ENCODE peak calls at places on chromosomes 2 and 18, in six cellular contexts. D is Right ventricle myocardium inferior, R is iris pigment epithelial cell, M is choroid plexus epithelial cell, X is NCI-H69, P is T-helper 9 cell. L is an unnamed sample.

GRCh38 chr2:172807011-172807410 is 71.4 kb downstream of the RAPGEF4 start:
- DNase-seq in P (no peak), X (peak), D (no peak), R (no peak), M (no peak), L (no peak)

GRCh38 chr2:33378551-33379220 is 97.8 kb upstream of the RASGRP3 start:
- DNase-seq in P (no peak), X (no peak), D (no peak), R (peak), M (peak), L (no peak)

GRCh38 chr18:64807560-64807959 is 658.7 kb upstream of the LINC00305 start:
- DNase-seq in R (no peak), P (no peak), M (no peak), X (peak), D (no peak), L (no peak)

GRCh38 chr2:99982744-99983143 is 159.6 kb downstream of the AFF3 start:
- DNase-seq in M (no peak), D (no peak), X (no peak), R (no peak), P (no peak), L (no peak)

GRCh38 chr2:120823551-120823950 is 87.9 kb downstream of the GLI2 start:
- DNase-seq in P (no peak), R (no peak), X (no peak), D (no peak), M (no peak), L (peak)

GRCh38 chr2:196277002-196277401 is 105.6 kb upstream of the STK17B start:
- DNase-seq in D (no peak), R (peak), P (no peak), X (peak), M (peak), L (no peak)

GRCh38 chr2:49640630-49641029 is 486.3 kb upstream of the FSHR start:
- DNase-seq in D (no peak), M (no peak), X (no peak), R (no peak), P (no peak), L (no peak)

GRCh38 chr2:86443601-86444000 is 2.4 kb downstream of the KDM3A start:
- DNase-seq in P (no peak), X (no peak), M (no peak), D (no peak), R (no peak), L (no peak)

GRCh38 chr2:55175254-55176093 is 56.6 kb downstream of the CLHC1 start:
- DNase-seq in M (peak), P (no peak), X (peak), R (peak), D (no peak), L (no peak)

GRCh38 chr2:42493468-42493884 is 306 bp downstream of the KCNG3 start:
- DNase-seq in P (no peak), D (no peak), X (no peak), M (no peak), R (no peak), L (no peak)

GRCh38 chr18:56532176-56532840 is 106.1 kb downstream of the TXNL1 start:
- DNase-seq in X (peak), D (no peak), P (no peak), R (peak), M (no peak), L (no peak)

GRCh38 chr2:132916219-132916618 is 246.2 kb upstream of the LYPD1 start:
- DNase-seq in D (no peak), R (no peak), P (no peak), X (no peak), M (no peak), L (no peak)

GRCh38 chr18:62880673-62881364 is 165.5 kb downstream of the PHLPP1 start:
- DNase-seq in P (no peak), X (peak), D (no peak), M (no peak), R (no peak), L (no peak)

GRCh38 chr18:11149441-11150270 is at the start of gene PIEZO2:
- DNase-seq in M (peak), X (no peak), R (peak), P (no peak), D (peak), L (peak)

GRCh38 chr2:239498981-239499633 is 98.3 kb upstream of the HDAC4 start:
- DNase-seq in D (peak), R (no peak), X (no peak), P (no peak), M (no peak), L (peak)

GRCh38 chr2:101762451-101763171 is 65.1 kb downstream of the MAP4K4 start:
- DNase-seq in M (no peak), X (no peak), R (no peak), D (no peak), P (no peak), L (no peak)

GRCh38 chr2:118992740-118993391 is 50.9 kb downstream of the MARCO start:
- DNase-seq in D (no peak), R (no peak), M (no peak), P (no peak), X (no peak), L (no peak)

GRCh38 chr2:142290931-142291330 is 160.1 kb upstream of the LRP1B start:
- DNase-seq in M (peak), X (peak), R (peak), D (no peak), P (no peak), L (no peak)

GRCh38 chr2:437772-438393 is 150.0 kb upstream of the ALKAL2 start:
- DNase-seq in X (peak), D (no peak), R (no peak), M (no peak), P (peak), L (no peak)